ENCODE peak calls at places on chromosomes 13 and 19, in seven cellular contexts. L is psoas muscle, U is astrocyte of the spinal cord, B is RWPE1, E is neural crest cell, N is AG10803, I is H9. T is an unnamed sample.

GRCh38 chr19:50325310-50326100 is 3.7 kb downstream of the KCNC3 start:
- DNase-seq in B (peak; percentile 98), E (peak; percentile 87), I (peak; percentile 97), N (peak; percentile 16), U (peak; percentile 5), L (peak; percentile 70), T (peak; percentile 89)

GRCh38 chr13:44388427-44388826 is 14.8 kb downstream of the SERP2 start:
- DNase-seq in U (no peak), I (no peak), E (no peak), L (no peak), B (no peak), N (no peak), T (no peak)

GRCh38 chr19:15280915-15281683 is 48.9 kb upstream of the EPHX3 start:
- DNase-seq in L (peak; percentile 91), B (peak; percentile 65), U (peak; percentile 86), I (no peak), E (no peak), N (peak; percentile 90), T (no peak)

GRCh38 chr13:98942997-98943396 is 34.9 kb downstream of the DOCK9 start:
- DNase-seq in U (no peak), N (peak; percentile 67), E (no peak), B (no peak), L (no peak), I (no peak), T (no peak)

GRCh38 chr13:77697208-77698103 is at the start of gene SLAIN1:
- DNase-seq in N (no peak), B (no peak), I (peak; percentile 96), E (peak; percentile 72), L (peak; percentile 81), U (peak; percentile 70), T (peak; percentile 80)

GRCh38 chr13:114095486-114095885 is 36.9 kb downstream of the RASA3 start:
- DNase-seq in L (no peak), I (no peak), U (no peak), N (no peak), B (no peak), E (no peak), T (no peak)

GRCh38 chr19:42242071-42242511 is 311 bp downstream of the GSK3A start:
- DNase-seq in U (no peak), B (no peak), N (peak; percentile 13), I (no peak), L (no peak), E (no peak), T (no peak)

GRCh38 chr13:84208251-84208650 is 326.0 kb upstream of the SLITRK1 start:
- DNase-seq in L (no peak), E (no peak), I (no peak), B (no peak), N (no peak), U (no peak), T (no peak)

GRCh38 chr13:51520524-51520923 is 63.7 kb upstream of the WDFY2 start:
- DNase-seq in B (no peak), I (no peak), N (peak; percentile 86), U (peak; percentile 45), E (no peak), L (no peak), T (no peak)

GRCh38 chr19:35027851-35028599 is 2.2 kb upstream of the SCN1B start:
- DNase-seq in U (peak; percentile 68), I (no peak), L (peak; percentile 80), E (no peak), N (peak; percentile 37), B (no peak), T (no peak)

GRCh38 chr19:6425732-6426686 is 1.4 kb upstream of the KHSRP start:
- DNase-seq in L (no peak), B (no peak), I (no peak), N (no peak), E (no peak), U (no peak), T (no peak)

GRCh38 chr19:29923653-29924052 is 18.4 kb upstream of the URI1 start:
- DNase-seq in E (no peak), B (no peak), U (no peak), L (no peak), I (no peak), N (no peak), T (no peak)
- TF ChIP-seq CTCF in E (no peak), B (no peak), U (no peak), L (no peak), I (no peak), N (no peak), T (no peak)

DNA sequence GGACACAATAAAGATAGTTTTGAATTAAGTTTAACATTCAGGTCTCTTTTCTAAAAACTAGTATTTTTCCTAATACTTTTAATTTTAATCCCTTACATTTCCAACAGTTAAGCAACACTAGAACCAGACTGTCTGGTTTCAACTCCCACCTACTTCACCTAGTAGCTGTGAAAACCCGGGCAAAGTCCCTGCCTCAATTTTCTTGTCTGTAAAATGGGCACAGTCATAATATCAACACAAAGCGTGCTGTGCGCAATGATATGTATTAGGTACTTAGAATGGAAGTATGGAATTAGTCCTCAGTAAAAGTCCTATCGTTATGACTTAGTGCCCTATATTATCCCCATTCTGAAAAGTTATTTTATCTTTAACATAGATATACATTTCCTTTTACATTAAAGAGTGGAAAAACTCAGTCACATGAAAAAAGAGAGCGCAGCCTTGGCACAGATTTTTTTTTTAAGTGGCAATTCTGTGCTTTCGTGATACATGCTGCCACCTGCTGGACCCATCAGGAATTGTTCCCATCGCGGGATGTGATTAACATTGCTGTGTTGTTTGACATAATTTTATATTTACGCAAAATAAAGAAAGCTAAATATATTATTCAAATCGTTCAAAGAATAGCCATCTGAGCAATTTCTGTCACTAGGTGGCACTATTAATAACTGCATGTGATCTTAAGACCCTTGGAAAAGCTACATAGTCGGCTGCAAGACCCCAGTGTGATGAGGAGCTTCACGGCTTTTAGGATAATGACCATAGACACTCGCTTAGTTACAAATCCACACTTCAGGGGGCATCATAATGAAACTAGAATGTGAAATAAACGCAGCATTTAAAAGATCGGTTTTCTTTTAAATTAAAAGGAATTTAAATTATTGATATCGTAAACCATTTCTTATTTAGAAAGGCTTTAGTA is 59.9 kb downstream of the LIG4 start:
- DNase-seq in L (peak; percentile 24), I (peak; percentile 33), B (peak; percentile 26), N (peak; percentile 29), E (peak; percentile 65), U (peak; percentile 59), T (peak; percentile 25)
- TF ChIP-seq CTCF in L (peak; percentile 81), I (peak; percentile 92), B (peak; percentile 86), N (peak; percentile 84), E (peak; percentile 93), U (peak; percentile 79), T (peak; percentile 99)

GRCh38 chr19:48738557-48739399 is 1.6 kb downstream of the RASIP1 start:
- DNase-seq in N (peak; percentile 45), B (peak; percentile 96), I (peak; percentile 99), U (peak; percentile 81), E (peak; percentile 95), L (peak; percentile 94), T (peak; percentile 86)
- TF ChIP-seq CTCF in N (no peak), B (peak; percentile 67), I (peak; percentile 52), U (peak; percentile 24), E (peak; percentile 50), L (peak; percentile 47), T (no peak)

GRCh38 chr13:85690368-85690767 is 108.9 kb downstream of the SLITRK6 start:
- DNase-seq in E (no peak), L (no peak), U (no peak), I (no peak), B (no peak), N (no peak), T (no peak)
- TF ChIP-seq CTCF in E (no peak), L (no peak), U (no peak), I (no peak), B (no peak), N (no peak), T (no peak)

GRCh38 chr13:23810842-23811241 is 78.4 kb downstream of the MIPEP start:
- DNase-seq in U (no peak), I (no peak), N (no peak), B (no peak), E (no peak), L (no peak), T (no peak)
- TF ChIP-seq CTCF in U (peak; percentile 15), I (peak; percentile 52), N (peak; percentile 15), B (no peak), E (peak; percentile 45), L (no peak), T (no peak)

DNA sequence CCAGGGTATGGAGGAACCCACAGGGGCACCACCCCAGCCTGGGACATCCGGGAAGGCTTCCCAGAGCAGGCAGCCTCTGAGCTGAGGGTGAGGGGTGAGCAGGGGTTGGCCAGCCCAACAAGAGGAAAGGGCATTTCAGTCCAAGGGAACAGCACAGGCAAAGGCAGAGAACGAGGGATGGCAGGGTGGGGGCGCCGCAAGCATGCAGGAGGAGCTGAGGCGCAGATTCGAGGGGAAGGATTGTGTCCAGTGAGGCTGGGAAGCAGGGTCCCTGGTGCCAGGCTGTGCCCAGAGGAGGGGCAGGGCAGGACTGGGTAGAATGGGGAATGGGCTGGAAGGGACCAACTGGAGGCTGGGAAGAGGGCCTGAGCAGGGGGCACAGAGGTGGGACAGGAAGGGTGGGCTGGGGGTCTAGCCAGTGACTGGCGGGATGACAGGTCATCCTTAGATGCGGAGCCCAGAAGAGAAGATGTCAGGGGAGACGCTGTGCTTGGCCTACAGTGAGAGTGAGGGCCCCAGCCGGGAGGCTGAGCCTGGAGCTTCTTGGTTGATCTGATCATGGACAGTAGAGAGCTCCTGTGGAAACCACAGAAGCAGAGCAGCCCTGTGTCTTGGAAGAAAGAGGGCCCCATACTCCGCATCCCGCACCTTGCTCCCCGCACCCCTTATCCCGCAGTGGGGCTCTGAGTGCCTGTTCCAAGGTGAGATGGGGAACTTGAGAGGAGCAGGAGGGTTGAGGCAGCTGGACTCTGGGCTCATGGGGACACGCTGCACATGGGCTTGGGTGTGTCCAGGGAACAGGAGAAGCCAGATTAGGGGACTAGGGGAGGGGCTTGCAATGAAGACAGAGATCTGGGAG is 13.7 kb downstream of the EMP3 start:
- DNase-seq in I (no peak), E (no peak), N (no peak), U (no peak), B (no peak), L (no peak), T (no peak)
- TF ChIP-seq CTCF in I (no peak), E (no peak), N (no peak), U (no peak), B (no peak), L (no peak), T (no peak)

T was measured in activated B cell treated with CpG ODN at 0.5 μM for 24 hours.